ENCODE peak calls at places on chromosomes 3 and 15, in seven cellular contexts. Z, V, D, K, P, U and S are unnamed samples.

GRCh38 chr15:91075761-91076160 is 24.3 kb upstream of the SV2B start:
- DNase-seq in P (no peak), V (no peak), D (no peak), U (no peak), Z (no peak), K (no peak), S (no peak)

GRCh38 chr3:73773228-73773627 is 148.5 kb upstream of the PDZRN3 start:
- DNase-seq in D (no peak), Z (no peak), U (no peak), K (no peak), P (no peak), V (peak), S (no peak)

GRCh38 chr3:77186319-77186718 is 146.4 kb downstream of the ROBO2 start:
- DNase-seq in D (no peak), P (no peak), Z (no peak), V (no peak), K (no peak), U (no peak), S (no peak)

GRCh38 chr15:37015476-37015875 is 84.9 kb downstream of the MEIS2 start:
- DNase-seq in K (no peak), Z (peak), P (no peak), U (no peak), D (no peak), V (no peak), S (no peak)

GRCh38 chr3:151751161-151751560 is 17.4 kb downstream of the AADACL2 start:
- DNase-seq in D (no peak), P (no peak), U (no peak), Z (peak), K (no peak), V (peak), S (peak)

GRCh38 chr15:55856506-55856905 is 113.6 kb upstream of the PRTG start:
- DNase-seq in K (no peak), Z (no peak), D (no peak), U (peak), V (peak), P (no peak), S (peak)

GRCh38 chr15:76401285-76401684 is 64.7 kb downstream of the ISL2 start:
- DNase-seq in U (no peak), D (no peak), V (peak), P (no peak), K (no peak), Z (peak), S (peak)

GRCh38 chr3:32383136-32383711 is 8.4 kb upstream of the CMTM7 start:
- DNase-seq in U (no peak), Z (no peak), D (no peak), V (peak), K (no peak), P (no peak), S (no peak)

GRCh38 chr3:44099566-44100297 is 142.0 kb upstream of the TOPAZ1 start:
- DNase-seq in U (no peak), Z (no peak), V (peak), K (peak), D (no peak), P (no peak), S (no peak)

GRCh38 chr3:28476194-28476593 is 127.6 kb upstream of the AZI2 start:
- DNase-seq in Z (peak), K (no peak), P (no peak), V (peak), D (peak), U (peak), S (peak)

GRCh38 chr3:14925729-14926591 is 21.4 kb upstream of the NR2C2 start:
- DNase-seq in V (peak), U (no peak), Z (peak), P (no peak), D (peak), K (no peak), S (peak)

GRCh38 chr3:134932035-134932434 is 137.0 kb downstream of the EPHB1 start:
- DNase-seq in U (no peak), D (no peak), P (no peak), Z (no peak), K (no peak), V (no peak), S (no peak)

GRCh38 chr3:56303508-56303907 is 164.8 kb downstream of the ERC2 start:
- DNase-seq in U (no peak), V (peak), Z (peak), P (no peak), K (peak), D (peak), S (peak)

GRCh38 chr3:114449271-114450007 is 155.6 kb downstream of the TIGIT start:
- DNase-seq in K (no peak), U (no peak), P (no peak), Z (no peak), D (no peak), V (peak), S (no peak)

GRCh38 chr3:149507491-149508324 is 33.2 kb downstream of the TM4SF4 start:
- DNase-seq in P (no peak), D (no peak), V (no peak), U (no peak), Z (peak), K (no peak), S (peak)